ENCODE peak calls at places on chromosomes 11 and 22, in five cellular contexts. G, L, M, R and H are unnamed samples.

GRCh38 chr11:7677071-7677470 is 3.8 kb upstream of the CYB5R2 start:
- DNase-seq in G (no peak), L (peak), M (no peak), R (no peak), H (peak)

GRCh38 chr22:43829904-43830851 is 18.1 kb upstream of the EFCAB6 start:
- DNase-seq in G (no peak), L (peak), M (no peak), R (no peak), H (no peak)

GRCh38 chr11:127651888-127652221 is 651.3 kb upstream of the KIRREL3 start:
- DNase-seq in G (no peak), L (no peak), M (no peak), R (no peak), H (no peak)

GRCh38 chr11:106989056-106989455 is 29.2 kb downstream of the GUCY1A2 start:
- DNase-seq in G (no peak), L (no peak), M (no peak), R (no peak), H (no peak)

GRCh38 chr22:21915624-21916308 is 36.9 kb downstream of the PPM1F start:
- DNase-seq in G (no peak), L (no peak), M (no peak), R (no peak), H (no peak)

GRCh38 chr11:65968600-65969482 is 7.3 kb downstream of the SART1 start:
- DNase-seq in G (no peak), L (no peak), M (no peak), R (no peak), H (no peak)

GRCh38 chr11:33706961-33707360 is 6.3 kb upstream of the C11orf91 start:
- DNase-seq in G (no peak), L (no peak), M (no peak), R (no peak), H (no peak)

GRCh38 chr22:46224044-46224746 is 25.9 kb downstream of the CDPF1 start:
- DNase-seq in G (no peak), L (no peak), M (no peak), R (no peak), H (no peak)

GRCh38 chr22:45239378-45240136 is 1.1 kb downstream of the KIAA0930 start:
- DNase-seq in G (no peak), L (no peak), M (no peak), R (no peak), H (no peak)

GRCh38 chr22:49847751-49848689 is 5.6 kb upstream of the ZBED4 start:
- DNase-seq in G (no peak), L (no peak), M (no peak), R (no peak), H (no peak)

GRCh38 chr11:47000033-47000432 is 63.5 kb downstream of the CSTPP1 start:
- DNase-seq in G (no peak), L (no peak), M (no peak), R (no peak), H (no peak)

GRCh38 chr11:66090288-66090687 is 20.2 kb downstream of the PACS1 start:
- DNase-seq in G (no peak), L (no peak), M (no peak), R (no peak), H (no peak)

GRCh38 chr11:61972112-61972795 is 4.8 kb upstream of the FTH1 start:
- DNase-seq in G (no peak), L (no peak), M (no peak), R (no peak), H (no peak)